ENCODE peak calls at places on chromosomes 3 and 15, in six cellular contexts. One of them, this sample, is unnamed.

GRCh38 chr3:137509354-137510045 is 254.6 kb upstream of the SOX14 start:
- DNase-seq in ovary: no peak
- DNase-seq in astrocyte of the spinal cord: no peak
- DNase-seq in esophagus squamous epithelium: no peak
- DNase-seq in IMR-90: no peak
- DNase-seq in A172: no peak
- DNase-seq in this sample: no peak

GRCh38 chr15:47870956-47871625 is 153.8 kb downstream of the SEMA6D start:
- DNase-seq in A172: no peak
- DNase-seq in IMR-90: peak
- DNase-seq in astrocyte of the spinal cord: peak
- DNase-seq in esophagus squamous epithelium: no peak
- DNase-seq in ovary: no peak
- DNase-seq in this sample: peak

GRCh38 chr15:82870727-82871576 is 61.5 kb downstream of the WHAMM start:
- DNase-seq in A172: no peak
- DNase-seq in IMR-90: no peak
- DNase-seq in esophagus squamous epithelium: no peak
- DNase-seq in astrocyte of the spinal cord: no peak
- DNase-seq in ovary: no peak
- DNase-seq in this sample: no peak

GRCh38 chr3:10492351-10493201 is 12.8 kb downstream of the ATP2B2 start:
- DNase-seq in ovary: no peak
- DNase-seq in A172: no peak
- DNase-seq in esophagus squamous epithelium: no peak
- DNase-seq in astrocyte of the spinal cord: no peak
- DNase-seq in IMR-90: no peak
- DNase-seq in this sample: no peak

GRCh38 chr15:59953392-59953883 is 50.7 kb upstream of the FOXB1 start:
- DNase-seq in ovary: no peak
- DNase-seq in astrocyte of the spinal cord: no peak
- DNase-seq in A172: no peak
- DNase-seq in IMR-90: no peak
- DNase-seq in esophagus squamous epithelium: no peak
- DNase-seq in this sample: no peak

GRCh38 chr3:141876381-141876890 is at the start of gene ATP1B3:
- DNase-seq in ovary: peak
- DNase-seq in astrocyte of the spinal cord: peak
- DNase-seq in IMR-90: peak
- DNase-seq in esophagus squamous epithelium: peak
- DNase-seq in A172: peak
- DNase-seq in this sample: peak

GRCh38 chr3:172749201-172749965 is 1.1 kb upstream of the ECT2 start:
- DNase-seq in esophagus squamous epithelium: no peak
- DNase-seq in A172: peak
- DNase-seq in ovary: no peak
- DNase-seq in astrocyte of the spinal cord: peak
- DNase-seq in IMR-90: peak
- DNase-seq in this sample: peak

GRCh38 chr3:62445267-62445666 is 71.9 kb upstream of the FEZF2 start:
- DNase-seq in A172: peak
- DNase-seq in IMR-90: peak
- DNase-seq in ovary: no peak
- DNase-seq in astrocyte of the spinal cord: peak
- DNase-seq in esophagus squamous epithelium: no peak
- DNase-seq in this sample: peak

GRCh38 chr3:194637541-194638400 is 4.6 kb upstream of the TMEM44 start:
- DNase-seq in IMR-90: no peak
- DNase-seq in esophagus squamous epithelium: no peak
- DNase-seq in ovary: no peak
- DNase-seq in A172: no peak
- DNase-seq in astrocyte of the spinal cord: no peak
- DNase-seq in this sample: no peak

GRCh38 chr3:87696276-87697013 is 362.4 kb downstream of the CGGBP1 start:
- DNase-seq in ovary: no peak
- DNase-seq in IMR-90: no peak
- DNase-seq in astrocyte of the spinal cord: no peak
- DNase-seq in A172: no peak
- DNase-seq in esophagus squamous epithelium: no peak
- DNase-seq in this sample: no peak

GRCh38 chr15:33908396-33908795 is 59.9 kb upstream of the CHRM5 start:
- DNase-seq in esophagus squamous epithelium: no peak
- DNase-seq in A172: peak
- DNase-seq in IMR-90: peak
- DNase-seq in ovary: no peak
- DNase-seq in astrocyte of the spinal cord: peak
- DNase-seq in this sample: no peak